ENCODE peak calls at places on chromosomes 11 and 22, in nine cellular contexts. H is activated CD8-positive, alpha-beta memory T cell treated with anti-CD3 and anti-CD28 coated beads for 4 hours; L is NCI-H1105; T is natural killer cell; I is LoVo; F is NCI-H1092; Z is kidney; Q is T follicular helper cell; D is HAP-1. R is an unnamed sample.

GRCh38 chr11:31761636-31762035 is 49.5 kb downstream of the PAX6 start:
- DNase-seq in H (no peak), Q (no peak), F (no peak), L (no peak), I (no peak), T (no peak), Z (no peak), D (no peak), R (no peak)

GRCh38 chr22:20844055-20845037 is 14.3 kb downstream of the PI4KA start:
- DNase-seq in Z (no peak), F (no peak), T (no peak), L (no peak), I (no peak), H (no peak), D (no peak), Q (no peak), R (no peak)

GRCh38 chr22:40911772-40912171 is 39.4 kb upstream of the RBX1 start:
- DNase-seq in L (no peak), H (no peak), Z (no peak), D (no peak), Q (no peak), I (no peak), T (no peak), F (no peak), R (no peak)

GRCh38 chr22:25495286-25495685 is 69.2 kb upstream of the GRK3 start:
- DNase-seq in H (no peak), I (no peak), F (no peak), T (no peak), Q (no peak), D (no peak), Z (no peak), L (no peak), R (no peak)

GRCh38 chr11:126862664-126863247 is 137.8 kb downstream of the KIRREL3 start:
- DNase-seq in H (no peak), T (no peak), D (no peak), L (no peak), Q (no peak), I (no peak), F (peak), Z (no peak), R (no peak)

GRCh38 chr11:95435192-95435591 is 204.2 kb upstream of the SESN3 start:
- DNase-seq in Z (no peak), F (no peak), Q (no peak), T (no peak), H (no peak), D (no peak), L (no peak), I (no peak), R (no peak)

GRCh38 chr11:76654310-76654851 is 16.2 kb downstream of the LRRC32 start:
- DNase-seq in I (no peak), L (no peak), Z (peak), Q (no peak), F (no peak), H (no peak), D (no peak), T (no peak), R (no peak)

GRCh38 chr11:67272327-67273259 is 6.3 kb downstream of the GRK2 start:
- DNase-seq in D (no peak), T (no peak), F (no peak), L (no peak), Q (no peak), H (no peak), Z (peak), I (no peak), R (no peak)

GRCh38 chr11:19441752-19442553 is 201.2 kb upstream of the E2F8 start:
- DNase-seq in F (no peak), T (no peak), Z (peak), D (no peak), I (peak), H (no peak), L (no peak), Q (no peak), R (peak)

GRCh38 chr22:49768077-49768476 is 59.6 kb downstream of the BRD1 start:
- DNase-seq in D (no peak), I (no peak), Z (peak), Q (no peak), L (no peak), F (no peak), T (no peak), H (no peak), R (no peak)

GRCh38 chr11:86363424-86363823 is 11.3 kb upstream of the CCDC81 start:
- DNase-seq in Q (no peak), Z (no peak), T (no peak), F (no peak), D (no peak), H (no peak), L (no peak), I (no peak), R (no peak)

GRCh38 chr11:66543263-66544107 is 2.4 kb downstream of the ZDHHC24 start:
- DNase-seq in T (peak), D (peak), H (peak), L (no peak), Z (peak), F (no peak), I (no peak), Q (peak), R (no peak)

GRCh38 chr11:10493041-10493663 is 38.1 kb downstream of the AMPD3 start:
- DNase-seq in Q (no peak), L (no peak), I (no peak), T (no peak), H (no peak), D (no peak), F (no peak), Z (no peak), R (no peak)

GRCh38 chr11:114479331-114479730 is 40.1 kb downstream of the REXO2 start:
- DNase-seq in T (no peak), H (no peak), L (no peak), Q (no peak), I (no peak), F (no peak), Z (no peak), D (no peak), R (no peak)

GRCh38 chr11:76769645-76770586 is 13.2 kb upstream of the TSKU start:
- DNase-seq in F (no peak), D (no peak), L (no peak), Q (no peak), T (no peak), I (peak), Z (peak), H (no peak), R (no peak)

GRCh38 chr11:18772211-18772610 is 19.4 kb downstream of the PTPN5 start:
- DNase-seq in T (no peak), F (no peak), Q (no peak), D (no peak), Z (peak), H (no peak), I (no peak), L (no peak), R (no peak)

GRCh38 chr11:85947431-85948272 is 92.5 kb downstream of the CCDC83 start:
- DNase-seq in L (no peak), D (no peak), T (no peak), I (peak), Q (no peak), F (no peak), H (no peak), Z (no peak), R (no peak)

GRCh38 chr22:42686756-42687491 is 33.7 kb downstream of the A4GALT start:
- DNase-seq in L (no peak), I (no peak), H (no peak), D (no peak), Q (no peak), Z (peak), T (no peak), F (no peak), R (no peak)

GRCh38 chr22:44400763-44401060 is 88.0 kb upstream of the SHISAL1 start:
- DNase-seq in T (no peak), Q (no peak), I (no peak), Z (no peak), H (no peak), F (no peak), L (no peak), D (no peak), R (no peak)

GRCh38 chr11:124859171-124859570 is 6.1 kb upstream of the ROBO3 start:
- DNase-seq in D (no peak), Q (no peak), I (no peak), Z (no peak), T (no peak), F (no peak), L (no peak), H (no peak), R (no peak)

GRCh38 chr11:108093128-108093904 is 28.1 kb upstream of the ACAT1 start:
- DNase-seq in Q (no peak), F (no peak), I (no peak), T (no peak), D (no peak), H (no peak), Z (no peak), L (no peak), R (no peak)

GRCh38 chr11:94328587-94329080 is 24.3 kb downstream of the IZUMO1R start:
- DNase-seq in T (no peak), Z (no peak), H (no peak), D (no peak), F (no peak), I (no peak), L (no peak), Q (no peak), R (no peak)

GRCh38 chr11:3803726-3804510 is 4.4 kb upstream of the PGAP2 start:
- DNase-seq in Q (no peak), F (no peak), T (no peak), L (no peak), H (no peak), I (no peak), D (no peak), Z (no peak), R (no peak)

GRCh38 chr11:87224486-87224885 is 186.8 kb downstream of the TMEM135 start:
- DNase-seq in F (no peak), D (no peak), Q (no peak), T (no peak), H (no peak), I (no peak), Z (no peak), L (no peak), R (no peak)

GRCh38 chr22:24819941-24820461 is 14.0 kb downstream of the SGSM1 start:
- DNase-seq in Z (no peak), H (no peak), L (peak), T (no peak), Q (no peak), F (peak), D (no peak), I (peak), R (no peak)

GRCh38 chr22:46374663-46375474 is 39.4 kb downstream of the TRMU start:
- DNase-seq in Q (no peak), H (no peak), T (no peak), L (no peak), I (no peak), Z (no peak), F (no peak), D (no peak), R (no peak)

GRCh38 chr22:50293441-50294318 is 13.8 kb downstream of the PLXNB2 start:
- DNase-seq in T (no peak), D (no peak), Q (no peak), I (peak), F (no peak), Z (peak), H (no peak), L (no peak), R (no peak)

GRCh38 chr11:44083906-44084305 is 11.6 kb upstream of the EXT2 start:
- DNase-seq in D (no peak), Q (no peak), F (no peak), L (no peak), I (no peak), T (no peak), H (no peak), Z (no peak), R (no peak)

GRCh38 chr11:118917488-118918127 is 8.1 kb downstream of the BCL9L start:
- DNase-seq in Z (peak), T (peak), H (no peak), D (no peak), I (peak), Q (no peak), F (no peak), L (peak), R (no peak)

GRCh38 chr11:17013548-17014320 is 480 bp downstream of the PLEKHA7 start:
- DNase-seq in I (peak), F (no peak), T (no peak), H (no peak), Q (no peak), L (peak), Z (peak), D (no peak), R (no peak)

R was measured in HCT116.